ENCODE peak calls at places on chromosome 9, in six cellular contexts. H, B, A, K, Y and E are unnamed samples.
A peak's percentile ranks its signal among the peaks of the same experiment; 100 is the strongest.

GRCh38 chr9:38417003-38417965 is 7.0 kb downstream of the IGFBPL1 start:
- DNase-seq in H (no peak), B (no peak), A (peak; percentile 45), K (no peak), Y (no peak), E (no peak)

GRCh38 chr9:83106272-83106671 is 43.3 kb upstream of the RASEF start:
- DNase-seq in H (no peak), B (no peak), A (no peak), K (no peak), Y (no peak), E (no peak)

GRCh38 chr9:129333613-129333960 is 155.5 kb upstream of the IER5L start:
- DNase-seq in H (no peak), B (no peak), A (no peak), K (no peak), Y (no peak), E (no peak)

GRCh38 chr9:112535811-112536210 is 49.2 kb downstream of the KIAA1958 start:
- DNase-seq in H (no peak), B (no peak), A (no peak), K (no peak), Y (no peak), E (no peak)

GRCh38 chr9:130555968-130556367 is 23.4 kb upstream of the FUBP3 start:
- DNase-seq in H (no peak), B (no peak), A (no peak), K (no peak), Y (no peak), E (no peak)

GRCh38 chr9:35035851-35036701 is 36.3 kb downstream of the VCP start:
- DNase-seq in H (no peak), B (peak; percentile 87), A (peak; percentile 0), K (no peak), Y (no peak), E (peak; percentile 65)

GRCh38 chr9:36298566-36298965 is 40.3 kb upstream of the GNE start:
- DNase-seq in H (no peak), B (no peak), A (no peak), K (no peak), Y (no peak), E (no peak)

GRCh38 chr9:137078701-137079400 is 1.5 kb downstream of the UAP1L1 start:
- DNase-seq in H (no peak), B (peak; percentile 61), A (no peak), K (no peak), Y (no peak), E (peak; percentile 57)

GRCh38 chr9:84384617-84385016 is 44.1 kb upstream of the SLC28A3 start:
- DNase-seq in H (no peak), B (no peak), A (no peak), K (no peak), Y (no peak), E (no peak)

GRCh38 chr9:10005206-10005605 is 607.6 kb downstream of the PTPRD start:
- DNase-seq in H (no peak), B (no peak), A (no peak), K (no peak), Y (no peak), E (no peak)

GRCh38 chr9:97529363-97530076 is 28.1 kb downstream of the TMOD1 start:
- DNase-seq in H (no peak), B (no peak), A (peak; percentile 88), K (no peak), Y (no peak), E (no peak)

GRCh38 chr9:96116275-96117051 is 185.5 kb downstream of the HSD17B3 start:
- DNase-seq in H (no peak), B (no peak), A (peak; percentile 81), K (no peak), Y (no peak), E (no peak)

GRCh38 chr9:928363-929042 is 48.0 kb upstream of the DMRT3 start:
- DNase-seq in H (no peak), B (no peak), A (peak; percentile 10), K (no peak), Y (no peak), E (no peak)

GRCh38 chr9:110700953-110701352 is 32.4 kb downstream of the MUSK start:
- DNase-seq in H (no peak), B (no peak), A (no peak), K (no peak), Y (no peak), E (no peak)

GRCh38 chr9:135084262-135084661 is 3.2 kb upstream of the OLFM1 start:
- DNase-seq in H (no peak), B (no peak), A (no peak), K (no peak), Y (no peak), E (no peak)

GRCh38 chr9:95807326-95807947 is 68.1 kb upstream of the ERCC6L2 start:
- DNase-seq in H (no peak), B (no peak), A (no peak), K (no peak), Y (no peak), E (no peak)

GRCh38 chr9:119322137-119322695 is 47.0 kb downstream of the BRINP1 start:
- DNase-seq in H (no peak), B (peak; percentile 46), A (no peak), K (no peak), Y (no peak), E (no peak)

GRCh38 chr9:75378036-75378435 is 289.7 kb downstream of the OSTF1 start:
- DNase-seq in H (no peak), B (peak; percentile 54), A (no peak), K (no peak), Y (no peak), E (peak; percentile 70)

GRCh38 chr9:126956929-126957686 is 42.5 kb downstream of the RALGPS1 start:
- DNase-seq in H (no peak), B (peak; percentile 66), A (no peak), K (peak; percentile 34), Y (no peak), E (no peak)

GRCh38 chr9:24041294-24041693 is 215.3 kb upstream of the ELAVL2 start:
- DNase-seq in H (no peak), B (no peak), A (no peak), K (no peak), Y (no peak), E (no peak)

GRCh38 chr9:80004687-80005086 is 432.9 kb downstream of the TLE4 start:
- DNase-seq in H (no peak), B (no peak), A (no peak), K (no peak), Y (no peak), E (no peak)